ENCODE peak calls at places on chromosomes 4 and X, in eight cellular contexts. One of them, this sample, is unnamed.

GRCh38 chr4:103046416-103047290 is 27.1 kb upstream of the SLC9B1 start:
- DNase-seq in suprapubic skin: no peak
- DNase-seq in psoas muscle: no peak
- DNase-seq in fibroblast of pulmonary artery: peak
- DNase-seq in body of pancreas: peak
- DNase-seq in colonic mucosa: peak
- DNase-seq in AG04449: no peak
- DNase-seq in pancreas: no peak
- DNase-seq in this sample: peak

GRCh38 chr4:5199142-5199541 is 147.9 kb downstream of the STK32B start:
- DNase-seq in suprapubic skin: no peak
- DNase-seq in psoas muscle: no peak
- DNase-seq in fibroblast of pulmonary artery: no peak
- DNase-seq in body of pancreas: no peak
- DNase-seq in colonic mucosa: no peak
- DNase-seq in AG04449: no peak
- DNase-seq in pancreas: no peak
- DNase-seq in this sample: no peak

GRCh38 chr4:7252051-7252450 is 59.7 kb downstream of the SORCS2 start:
- DNase-seq in suprapubic skin: no peak
- DNase-seq in psoas muscle: no peak
- DNase-seq in fibroblast of pulmonary artery: no peak
- DNase-seq in body of pancreas: no peak
- DNase-seq in colonic mucosa: no peak
- DNase-seq in AG04449: no peak
- DNase-seq in pancreas: no peak
- DNase-seq in this sample: no peak

GRCh38 chr4:131091896-131092295 is 1995.9 kb downstream of the C4orf33 start:
- DNase-seq in suprapubic skin: no peak
- DNase-seq in psoas muscle: no peak
- DNase-seq in fibroblast of pulmonary artery: peak
- DNase-seq in body of pancreas: no peak
- DNase-seq in colonic mucosa: no peak
- DNase-seq in AG04449: no peak
- DNase-seq in pancreas: no peak
- DNase-seq in this sample: peak

GRCh38 chr4:7877131-7877530 is 62.5 kb downstream of the AFAP1 start:
- DNase-seq in suprapubic skin: no peak
- DNase-seq in psoas muscle: no peak
- DNase-seq in fibroblast of pulmonary artery: no peak
- DNase-seq in body of pancreas: no peak
- DNase-seq in colonic mucosa: no peak
- DNase-seq in AG04449: no peak
- DNase-seq in pancreas: no peak
- DNase-seq in this sample: no peak

GRCh38 chr4:150874386-150875226 is 140.5 kb downstream of the LRBA start:
- DNase-seq in suprapubic skin: no peak
- DNase-seq in psoas muscle: peak
- DNase-seq in fibroblast of pulmonary artery: peak
- DNase-seq in body of pancreas: no peak
- DNase-seq in colonic mucosa: no peak
- DNase-seq in AG04449: no peak
- DNase-seq in pancreas: no peak
- DNase-seq in this sample: no peak

GRCh38 chrX:48802089-48802812 is 384 bp downstream of the HDAC6 start:
- DNase-seq in suprapubic skin: peak
- DNase-seq in psoas muscle: peak
- DNase-seq in fibroblast of pulmonary artery: peak
- DNase-seq in body of pancreas: peak
- DNase-seq in colonic mucosa: peak
- DNase-seq in AG04449: peak
- DNase-seq in pancreas: peak
- DNase-seq in this sample: peak

GRCh38 chr4:113406723-113407016 is 354.9 kb downstream of the CAMK2D start:
- DNase-seq in suprapubic skin: no peak
- DNase-seq in psoas muscle: no peak
- DNase-seq in fibroblast of pulmonary artery: no peak
- DNase-seq in body of pancreas: no peak
- DNase-seq in colonic mucosa: no peak
- DNase-seq in AG04449: no peak
- DNase-seq in pancreas: no peak
- DNase-seq in this sample: no peak

GRCh38 chr4:150491132-150492049 is 90.6 kb upstream of the MAB21L2 start:
- DNase-seq in suprapubic skin: no peak
- DNase-seq in psoas muscle: no peak
- DNase-seq in fibroblast of pulmonary artery: no peak
- DNase-seq in body of pancreas: no peak
- DNase-seq in colonic mucosa: no peak
- DNase-seq in AG04449: no peak
- DNase-seq in pancreas: no peak
- DNase-seq in this sample: no peak

GRCh38 chr4:95548738-95549245 is at the start of gene UNC5C:
- DNase-seq in suprapubic skin: peak
- DNase-seq in psoas muscle: peak
- DNase-seq in fibroblast of pulmonary artery: peak
- DNase-seq in body of pancreas: peak
- DNase-seq in colonic mucosa: peak
- DNase-seq in AG04449: no peak
- DNase-seq in pancreas: no peak
- DNase-seq in this sample: peak

GRCh38 chr4:94298725-94299252 is 43.8 kb downstream of the HPGDS start:
- DNase-seq in suprapubic skin: no peak
- DNase-seq in psoas muscle: no peak
- DNase-seq in fibroblast of pulmonary artery: no peak
- DNase-seq in body of pancreas: no peak
- DNase-seq in colonic mucosa: no peak
- DNase-seq in AG04449: no peak
- DNase-seq in pancreas: no peak
- DNase-seq in this sample: no peak

GRCh38 chr4:101169044-101170014 is 178.0 kb downstream of the PPP3CA start:
- DNase-seq in suprapubic skin: no peak
- DNase-seq in psoas muscle: peak
- DNase-seq in fibroblast of pulmonary artery: peak
- DNase-seq in body of pancreas: peak
- DNase-seq in colonic mucosa: peak
- DNase-seq in AG04449: no peak
- DNase-seq in pancreas: peak
- DNase-seq in this sample: peak
- TF ChIP-seq CTCF in suprapubic skin: peak
- TF ChIP-seq CTCF in psoas muscle: peak
- TF ChIP-seq CTCF in fibroblast of pulmonary artery: peak
- TF ChIP-seq CTCF in body of pancreas: peak
- TF ChIP-seq CTCF in colonic mucosa: peak
- TF ChIP-seq CTCF in AG04449: peak
- TF ChIP-seq CTCF in pancreas: peak
- TF ChIP-seq CTCF in this sample: peak

GRCh38 chrX:151176351-151176750 is at the start of gene GPR50:
- DNase-seq in suprapubic skin: no peak
- DNase-seq in psoas muscle: no peak
- DNase-seq in fibroblast of pulmonary artery: no peak
- DNase-seq in body of pancreas: no peak
- DNase-seq in colonic mucosa: no peak
- DNase-seq in AG04449: no peak
- DNase-seq in pancreas: no peak
- DNase-seq in this sample: no peak

GRCh38 chrX:151178746-151179145 is 2.4 kb downstream of the GPR50 start:
- DNase-seq in suprapubic skin: no peak
- DNase-seq in psoas muscle: no peak
- DNase-seq in fibroblast of pulmonary artery: no peak
- DNase-seq in body of pancreas: no peak
- DNase-seq in colonic mucosa: no peak
- DNase-seq in AG04449: no peak
- DNase-seq in pancreas: no peak
- DNase-seq in this sample: no peak

GRCh38 chrX:151177141-151178027 is 1.0 kb downstream of the GPR50 start:
- DNase-seq in suprapubic skin: no peak
- DNase-seq in psoas muscle: no peak
- DNase-seq in fibroblast of pulmonary artery: no peak
- DNase-seq in body of pancreas: no peak
- DNase-seq in colonic mucosa: no peak
- DNase-seq in AG04449: no peak
- DNase-seq in pancreas: no peak
- DNase-seq in this sample: no peak

GRCh38 chrX:151174581-151175282 is 1.7 kb upstream of the GPR50 start:
- DNase-seq in suprapubic skin: no peak
- DNase-seq in psoas muscle: no peak
- DNase-seq in fibroblast of pulmonary artery: no peak
- DNase-seq in body of pancreas: no peak
- DNase-seq in colonic mucosa: no peak
- DNase-seq in AG04449: no peak
- DNase-seq in pancreas: no peak
- DNase-seq in this sample: no peak

DNA sequence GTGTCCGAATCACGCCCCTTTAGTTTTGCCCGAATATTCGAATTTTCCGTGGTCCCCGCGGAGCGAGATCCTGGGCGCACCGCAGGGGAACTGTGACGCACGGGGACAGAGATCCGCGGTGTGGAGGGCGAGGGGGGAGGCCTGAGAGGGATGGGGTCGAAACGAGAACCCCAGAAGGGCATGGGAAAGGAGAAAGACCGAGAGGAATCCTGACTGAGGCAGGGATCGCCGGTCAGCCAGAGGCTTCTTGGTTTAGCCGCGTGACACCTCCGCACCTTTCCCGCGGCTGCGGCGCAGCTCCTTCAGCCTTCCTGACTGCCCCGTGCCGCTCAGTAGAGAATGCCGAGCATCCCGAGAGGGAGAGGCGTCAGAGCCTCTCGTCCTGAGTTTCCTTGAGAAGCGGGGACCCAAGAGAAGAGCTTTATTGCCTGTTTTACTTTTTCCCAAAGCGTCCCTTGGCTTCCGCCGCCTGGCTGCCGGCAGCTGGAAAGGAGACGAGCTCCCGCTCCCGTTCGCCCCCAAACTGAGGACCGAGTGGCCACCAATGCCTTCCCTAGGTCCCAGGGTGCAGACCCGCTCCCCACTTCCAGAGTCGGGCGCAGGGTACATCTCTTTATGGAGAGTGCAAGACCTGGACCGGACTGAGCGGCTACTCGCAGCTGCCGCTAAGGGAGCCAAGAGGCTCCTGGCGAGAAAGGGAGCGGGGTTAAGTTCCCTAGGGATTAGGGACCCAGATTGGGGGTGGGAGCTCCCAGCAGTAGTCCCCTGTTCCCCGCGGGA is 911 bp upstream of the GPR50 start:
- DNase-seq in suprapubic skin: no peak
- DNase-seq in psoas muscle: no peak
- DNase-seq in fibroblast of pulmonary artery: no peak
- DNase-seq in body of pancreas: no peak
- DNase-seq in colonic mucosa: no peak
- DNase-seq in AG04449: no peak
- DNase-seq in pancreas: no peak
- DNase-seq in this sample: no peak
- H3K4me3 ChIP-seq in suprapubic skin: no peak
- H3K4me3 ChIP-seq in psoas muscle: no peak
- H3K4me3 ChIP-seq in fibroblast of pulmonary artery: no peak
- H3K4me3 ChIP-seq in body of pancreas: no peak
- H3K4me3 ChIP-seq in colonic mucosa: no peak
- H3K4me3 ChIP-seq in AG04449: no peak
- H3K4me3 ChIP-seq in pancreas: no peak
- H3K4me3 ChIP-seq in this sample: no peak

DNA sequence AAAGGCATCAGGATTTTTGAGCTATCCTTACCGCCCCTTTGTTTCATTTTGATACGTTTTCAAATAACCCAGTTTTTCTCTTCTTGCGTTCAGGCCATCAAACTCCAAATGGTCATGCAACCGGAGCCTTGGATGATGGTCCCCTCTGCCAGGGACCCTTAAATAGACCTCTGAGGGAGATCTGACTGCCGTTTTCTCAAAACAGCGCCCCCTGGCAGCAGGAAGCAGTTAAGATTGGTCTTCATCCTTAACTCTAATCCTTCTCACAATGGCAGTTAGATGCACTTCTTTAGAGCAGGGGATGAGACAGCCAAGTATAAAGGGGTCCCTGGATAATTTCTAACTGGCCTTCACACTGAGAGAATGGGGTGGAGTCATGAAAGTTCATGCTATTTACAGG is 525.0 kb upstream of the SPANXN1 start:
- DNase-seq in suprapubic skin: no peak
- DNase-seq in psoas muscle: no peak
- DNase-seq in fibroblast of pulmonary artery: no peak
- DNase-seq in body of pancreas: no peak
- DNase-seq in colonic mucosa: no peak
- DNase-seq in AG04449: no peak
- DNase-seq in pancreas: no peak
- DNase-seq in this sample: no peak
- TF ChIP-seq CTCF in suprapubic skin: no peak
- TF ChIP-seq CTCF in psoas muscle: no peak
- TF ChIP-seq CTCF in fibroblast of pulmonary artery: no peak
- TF ChIP-seq CTCF in body of pancreas: no peak
- TF ChIP-seq CTCF in colonic mucosa: no peak
- TF ChIP-seq CTCF in AG04449: no peak
- TF ChIP-seq CTCF in pancreas: no peak
- TF ChIP-seq CTCF in this sample: no peak

GRCh38 chr4:168835880-168836454 is 174.1 kb downstream of the CBR4 start:
- DNase-seq in suprapubic skin: no peak
- DNase-seq in psoas muscle: no peak
- DNase-seq in fibroblast of pulmonary artery: no peak
- DNase-seq in body of pancreas: no peak
- DNase-seq in colonic mucosa: no peak
- DNase-seq in AG04449: no peak
- DNase-seq in pancreas: no peak
- DNase-seq in this sample: no peak
- H3K4me3 ChIP-seq in suprapubic skin: no peak
- H3K4me3 ChIP-seq in psoas muscle: no peak
- H3K4me3 ChIP-seq in fibroblast of pulmonary artery: no peak
- H3K4me3 ChIP-seq in body of pancreas: no peak
- H3K4me3 ChIP-seq in colonic mucosa: no peak
- H3K4me3 ChIP-seq in AG04449: no peak
- H3K4me3 ChIP-seq in pancreas: no peak
- H3K4me3 ChIP-seq in this sample: no peak

GRCh38 chr4:34363842-34364241 is 1880.5 kb downstream of the ARAP2 start:
- DNase-seq in suprapubic skin: no peak
- DNase-seq in psoas muscle: no peak
- DNase-seq in fibroblast of pulmonary artery: no peak
- DNase-seq in body of pancreas: no peak
- DNase-seq in colonic mucosa: no peak
- DNase-seq in AG04449: no peak
- DNase-seq in pancreas: no peak
- DNase-seq in this sample: no peak
- TF ChIP-seq CTCF in suprapubic skin: no peak
- TF ChIP-seq CTCF in psoas muscle: no peak
- TF ChIP-seq CTCF in fibroblast of pulmonary artery: no peak
- TF ChIP-seq CTCF in body of pancreas: no peak
- TF ChIP-seq CTCF in colonic mucosa: no peak
- TF ChIP-seq CTCF in AG04449: no peak
- TF ChIP-seq CTCF in pancreas: no peak
- TF ChIP-seq CTCF in this sample: no peak

DNA sequence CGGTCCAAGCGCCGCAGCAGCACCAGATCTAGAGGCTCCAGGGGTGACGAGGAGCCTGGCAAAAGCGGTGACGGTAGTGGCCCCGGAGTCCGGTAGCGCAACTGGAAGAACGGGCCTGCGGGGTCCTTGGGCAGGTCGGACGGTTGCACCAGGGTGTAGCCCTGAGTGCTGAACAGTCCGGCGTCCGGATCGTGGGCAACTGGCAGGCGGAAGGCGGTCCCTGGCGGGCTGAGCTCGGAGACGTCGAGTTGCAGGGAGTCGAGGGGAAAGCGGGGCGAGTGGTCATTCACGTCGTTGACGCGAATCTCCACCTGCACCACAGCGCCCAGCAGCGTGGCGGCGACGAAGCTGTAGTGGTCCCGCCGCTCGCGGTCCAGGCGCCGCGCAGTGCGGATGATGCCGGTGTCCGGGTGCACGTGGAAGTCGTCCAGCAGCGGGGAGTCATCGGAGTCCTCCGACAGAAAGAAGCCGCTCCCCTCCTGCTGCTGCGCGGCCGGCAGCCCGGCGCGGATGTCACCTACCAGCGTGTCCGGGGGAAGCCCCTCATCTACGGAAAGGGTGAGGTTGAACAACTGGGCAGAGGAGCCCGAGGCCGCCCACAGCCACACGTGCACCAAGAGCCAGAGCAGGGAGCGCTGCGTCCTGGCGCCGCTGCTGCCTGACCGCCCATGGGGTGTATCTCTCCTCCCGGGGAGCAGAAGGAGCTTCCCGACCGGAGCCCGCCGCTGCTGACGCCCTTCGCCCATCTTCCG is 834 bp downstream of the DCHS2 start:
- DNase-seq in suprapubic skin: no peak
- DNase-seq in psoas muscle: peak
- DNase-seq in fibroblast of pulmonary artery: no peak
- DNase-seq in body of pancreas: no peak
- DNase-seq in colonic mucosa: no peak
- DNase-seq in AG04449: no peak
- DNase-seq in pancreas: no peak
- DNase-seq in this sample: no peak
- H3K4me3 ChIP-seq in suprapubic skin: peak
- H3K4me3 ChIP-seq in psoas muscle: peak
- H3K4me3 ChIP-seq in fibroblast of pulmonary artery: no peak
- H3K4me3 ChIP-seq in body of pancreas: no peak
- H3K4me3 ChIP-seq in colonic mucosa: peak
- H3K4me3 ChIP-seq in AG04449: no peak
- H3K4me3 ChIP-seq in pancreas: no peak
- H3K4me3 ChIP-seq in this sample: peak

This sample was measured in astrocyte of the cerebellum.